ENCODE peak calls at places on chromosome 14, in seven cellular contexts. I is mesenchymal stem cell, E is H9, Q is neuronal stem cell, V is mesendoderm, P is H1, D is trophoblast cell. T is an unnamed sample.

GRCh38 chr14:24816929-24817637 is 183.1 kb upstream of the GZMB start:
- DNase-seq in I (no peak), E (no peak), Q (no peak), V (no peak), P (no peak), D (no peak), T (no peak)

GRCh38 chr14:24219521-24219920 is 3.7 kb upstream of the MDP1 start:
- DNase-seq in I (no peak), E (no peak), Q (no peak), V (no peak), P (no peak), D (no peak), T (no peak)

GRCh38 chr14:103259801-103260628 is 74.0 kb upstream of the EIF5 start:
- DNase-seq in I (no peak), E (no peak), Q (no peak), V (no peak), P (no peak), D (peak), T (no peak)

GRCh38 chr14:53391631-53392030 is 238.5 kb upstream of the DDHD1 start:
- DNase-seq in I (peak), E (no peak), Q (no peak), V (no peak), P (no peak), D (no peak), T (peak)

GRCh38 chr14:32189806-32190205 is 12.0 kb upstream of the RNU6-7 start:
- DNase-seq in I (no peak), E (no peak), Q (no peak), V (no peak), P (no peak), D (no peak), T (no peak)

GRCh38 chr14:98136019-98136418 is 1136.0 kb downstream of the BCL11B start:
- DNase-seq in I (no peak), E (no peak), Q (no peak), V (no peak), P (no peak), D (no peak), T (no peak)

GRCh38 chr14:91774138-91775096 is 42.5 kb upstream of the CATSPERB start:
- DNase-seq in I (no peak), E (no peak), Q (no peak), V (no peak), P (no peak), D (no peak), T (no peak)

GRCh38 chr14:103949386-103949785 is 7.1 kb upstream of the RD3L start:
- DNase-seq in I (no peak), E (no peak), Q (no peak), V (no peak), P (no peak), D (no peak), T (no peak)

GRCh38 chr14:87995500-87996275 is 2.7 kb upstream of the GALC start:
- DNase-seq in I (peak), E (no peak), Q (no peak), V (peak), P (no peak), D (no peak), T (no peak)

GRCh38 chr14:99134333-99135046 is 137.5 kb downstream of the BCL11B start:
- DNase-seq in I (no peak), E (no peak), Q (no peak), V (no peak), P (no peak), D (no peak), T (no peak)

GRCh38 chr14:73774244-73774575 is 60.0 kb upstream of the PNMA1 start:
- DNase-seq in I (no peak), E (no peak), Q (no peak), V (no peak), P (no peak), D (no peak), T (no peak)

GRCh38 chr14:85468815-85469214 is 61.1 kb upstream of the FLRT2 start:
- DNase-seq in I (no peak), E (no peak), Q (no peak), V (no peak), P (no peak), D (no peak), T (no peak)

GRCh38 chr14:79318371-79318770 is 892.9 kb downstream of the DIO2 start:
- DNase-seq in I (no peak), E (no peak), Q (no peak), V (no peak), P (no peak), D (no peak), T (peak)

GRCh38 chr14:44995770-44996294 is 33.8 kb downstream of the TOGARAM1 start:
- DNase-seq in I (no peak), E (no peak), Q (no peak), V (no peak), P (no peak), D (no peak), T (peak)

GRCh38 chr14:52266179-52266578 is 1.3 kb upstream of the PTGDR start:
- DNase-seq in I (no peak), E (no peak), Q (no peak), V (no peak), P (no peak), D (no peak), T (peak)

GRCh38 chr14:77372304-77372841 is 4.5 kb downstream of the TMED8 start:
- DNase-seq in I (peak), E (no peak), Q (peak), V (no peak), P (no peak), D (no peak), T (peak)

GRCh38 chr14:23195552-23196101 is 12.2 kb upstream of the SLC7A8 start:
- DNase-seq in I (no peak), E (no peak), Q (no peak), V (no peak), P (no peak), D (no peak), T (no peak)

GRCh38 chr14:64758025-64758521 is 53.8 kb downstream of the PLEKHG3 start:
- DNase-seq in I (peak), E (no peak), Q (no peak), V (peak), P (no peak), D (peak), T (peak)

GRCh38 chr14:72305555-72305954 is 373.3 kb downstream of the RGS6 start:
- DNase-seq in I (no peak), E (no peak), Q (no peak), V (no peak), P (no peak), D (no peak), T (no peak)

GRCh38 chr14:75513911-75514672 is 8.2 kb upstream of the BATF start:
- DNase-seq in I (no peak), E (no peak), Q (no peak), V (no peak), P (no peak), D (no peak), T (no peak)

GRCh38 chr14:103132381-103133212 is 9.3 kb downstream of the TNFAIP2 start:
- DNase-seq in I (peak), E (no peak), Q (no peak), V (no peak), P (no peak), D (no peak), T (no peak)

GRCh38 chr14:70585221-70585620 is 15.2 kb downstream of the MED6 start:
- DNase-seq in I (no peak), E (no peak), Q (no peak), V (peak), P (no peak), D (no peak), T (peak)

GRCh38 chr14:101595887-101596721 is 34.8 kb downstream of the DIO3 start:
- DNase-seq in I (no peak), E (no peak), Q (no peak), V (peak), P (no peak), D (no peak), T (no peak)

GRCh38 chr14:72904218-72904617 is 10.3 kb upstream of the DPF3 start:
- DNase-seq in I (no peak), E (no peak), Q (no peak), V (no peak), P (no peak), D (no peak), T (no peak)

GRCh38 chr14:69261761-69262331 is 1.9 kb downstream of the GALNT16 start:
- DNase-seq in I (no peak), E (peak), Q (no peak), V (peak), P (no peak), D (no peak), T (peak)

GRCh38 chr14:21534576-21534975 is 8.4 kb upstream of the SALL2 start:
- DNase-seq in I (no peak), E (peak), Q (no peak), V (peak), P (no peak), D (no peak), T (no peak)

GRCh38 chr14:64040044-64040443 is 187.2 kb downstream of the SYNE2 start:
- DNase-seq in I (peak), E (no peak), Q (no peak), V (peak), P (no peak), D (no peak), T (peak)

GRCh38 chr14:69519253-69519661 is 34.7 kb downstream of the PLEKHD1 start:
- DNase-seq in I (no peak), E (no peak), Q (no peak), V (no peak), P (no peak), D (peak), T (no peak)

GRCh38 chr14:55128386-55129085 is 516 bp upstream of the LGALS3 start:
- DNase-seq in I (no peak), E (no peak), Q (no peak), V (no peak), P (no peak), D (no peak), T (no peak)

GRCh38 chr14:55125403-55125802 is 3.6 kb upstream of the LGALS3 start:
- DNase-seq in I (no peak), E (no peak), Q (no peak), V (no peak), P (no peak), D (no peak), T (no peak)

GRCh38 chr14:55126089-55126488 is 3.0 kb upstream of the LGALS3 start:
- DNase-seq in I (no peak), E (no peak), Q (no peak), V (no peak), P (no peak), D (no peak), T (no peak)

GRCh38 chr14:55127491-55127951 is 1.5 kb upstream of the LGALS3 start:
- DNase-seq in I (peak), E (no peak), Q (no peak), V (no peak), P (no peak), D (peak), T (peak)

DNA sequence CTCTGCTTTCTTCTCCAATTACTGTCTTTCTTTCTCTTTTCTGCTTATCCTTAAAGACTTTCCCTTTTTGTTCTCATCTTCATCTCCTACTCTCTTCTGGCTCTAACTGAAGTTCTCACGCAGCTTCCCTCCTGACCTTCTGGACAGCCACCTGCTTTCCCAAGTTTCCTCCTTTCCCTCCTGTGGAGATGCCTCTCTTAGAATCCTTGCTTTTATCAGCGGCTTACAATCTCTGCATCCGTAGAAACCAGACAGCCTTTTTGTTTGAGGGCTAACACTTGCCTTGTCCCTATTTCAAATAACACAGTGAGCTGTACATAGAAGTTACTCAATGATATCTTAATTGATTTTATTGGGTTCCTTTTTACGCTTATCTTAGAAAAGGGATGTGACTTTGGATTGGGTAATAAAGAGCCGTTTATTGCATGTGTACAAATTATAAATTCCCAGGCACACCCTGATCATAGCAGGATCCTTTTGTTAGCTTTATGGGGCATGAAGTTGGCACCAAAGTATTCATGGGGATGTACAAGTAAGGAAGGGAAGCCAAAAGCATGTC is 2.0 kb upstream of the LGALS3 start:
- DNase-seq in I (no peak), E (no peak), Q (no peak), V (no peak), P (no peak), D (no peak), T (no peak)
- H3K4ac ChIP-seq in I (no peak), E (no peak), Q (no peak), V (no peak), P (no peak), D (no peak), T (peak)

GRCh38 chr14:90544566-90544965 is 147.7 kb downstream of the CALM1 start:
- DNase-seq in I (no peak), E (no peak), Q (no peak), V (no peak), P (no peak), D (no peak), T (no peak)
- H3K4ac ChIP-seq in I (no peak), E (no peak), Q (no peak), V (no peak), P (no peak), D (no peak), T (no peak)

DNA sequence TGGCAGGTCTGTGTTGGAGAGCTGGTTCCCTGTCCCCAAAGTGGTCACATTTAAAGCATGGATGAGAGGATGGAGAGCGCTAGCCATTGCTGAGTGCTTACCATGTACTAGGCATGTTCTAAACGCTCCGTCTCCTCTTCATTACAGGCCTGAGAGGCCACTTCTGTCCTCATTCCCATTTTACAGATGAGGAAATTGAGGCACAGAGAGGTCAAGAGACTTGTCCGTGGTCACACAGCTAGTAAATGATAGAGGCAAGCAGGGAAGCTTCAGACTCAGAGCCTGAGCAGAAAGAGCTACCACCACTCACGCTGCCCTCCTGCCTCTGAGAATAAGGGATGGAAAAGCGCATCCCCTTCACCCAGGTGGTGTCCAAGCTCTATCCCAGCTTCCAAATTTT is 64.3 kb downstream of the SLC25A47 start:
- DNase-seq in I (no peak), E (no peak), Q (no peak), V (no peak), P (no peak), D (no peak), T (no peak)
- H3K4ac ChIP-seq in I (peak), E (no peak), Q (no peak), V (no peak), P (no peak), D (no peak), T (peak)

GRCh38 chr14:50669441-50669986 is 1.4 kb upstream of the SAV1 start:
- DNase-seq in I (no peak), E (no peak), Q (peak), V (peak), P (no peak), D (no peak), T (no peak)
- H3K4ac ChIP-seq in I (peak), E (no peak), Q (no peak), V (no peak), P (peak), D (no peak), T (peak)

GRCh38 chr14:67186789-67187188 is 2.5 kb upstream of the GARIN2 start:
- DNase-seq in I (peak), E (no peak), Q (no peak), V (no peak), P (no peak), D (peak), T (peak)

GRCh38 chr14:67186369-67186768 is 2.9 kb upstream of the GARIN2 start:
- DNase-seq in I (no peak), E (no peak), Q (no peak), V (peak), P (no peak), D (no peak), T (no peak)

GRCh38 chr14:67187826-67188225 is 1.4 kb upstream of the GARIN2 start:
- DNase-seq in I (peak), E (no peak), Q (no peak), V (no peak), P (no peak), D (no peak), T (peak)

GRCh38 chr14:67188326-67188725 is 914 bp upstream of the GARIN2 start:
- DNase-seq in I (no peak), E (no peak), Q (no peak), V (no peak), P (no peak), D (no peak), T (no peak)

DNA sequence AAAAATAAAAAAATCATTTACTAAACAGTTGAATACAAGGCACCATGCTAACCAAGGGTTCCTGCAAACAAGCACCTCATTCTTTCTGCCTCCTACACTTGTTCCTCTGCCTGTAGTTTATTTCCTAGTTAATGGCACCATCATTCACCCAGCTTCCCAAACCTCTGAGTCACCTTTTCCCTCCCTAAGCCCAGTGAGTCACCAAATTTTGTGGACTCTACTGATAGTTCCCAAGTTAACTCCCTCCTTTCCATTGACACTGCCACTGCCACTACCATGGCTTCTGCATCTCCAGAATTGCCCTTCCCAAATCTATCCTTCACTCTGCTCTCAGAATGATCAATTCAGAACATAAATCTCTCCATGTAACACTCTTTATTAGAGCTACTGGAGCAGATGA is 2.0 kb upstream of the GARIN2 start:
- DNase-seq in I (peak), E (no peak), Q (no peak), V (peak), P (no peak), D (peak), T (peak)
- H3K4ac ChIP-seq in I (no peak), E (no peak), Q (no peak), V (no peak), P (no peak), D (no peak), T (peak)

GRCh38 chr14:61769893-61770292 is 7.7 kb downstream of the SNAPC1 start:
- DNase-seq in I (no peak), E (no peak), Q (no peak), V (no peak), P (no peak), D (no peak), T (no peak)

GRCh38 chr14:61765225-61765943 is 3.2 kb downstream of the SNAPC1 start:
- DNase-seq in I (no peak), E (no peak), Q (no peak), V (peak), P (no peak), D (no peak), T (no peak)

GRCh38 chr14:61766136-61766535 is 3.9 kb downstream of the SNAPC1 start:
- DNase-seq in I (no peak), E (no peak), Q (no peak), V (no peak), P (no peak), D (no peak), T (no peak)

GRCh38 chr14:61764342-61765122 is 2.3 kb downstream of the SNAPC1 start:
- DNase-seq in I (no peak), E (no peak), Q (no peak), V (peak), P (no peak), D (no peak), T (no peak)

DNA sequence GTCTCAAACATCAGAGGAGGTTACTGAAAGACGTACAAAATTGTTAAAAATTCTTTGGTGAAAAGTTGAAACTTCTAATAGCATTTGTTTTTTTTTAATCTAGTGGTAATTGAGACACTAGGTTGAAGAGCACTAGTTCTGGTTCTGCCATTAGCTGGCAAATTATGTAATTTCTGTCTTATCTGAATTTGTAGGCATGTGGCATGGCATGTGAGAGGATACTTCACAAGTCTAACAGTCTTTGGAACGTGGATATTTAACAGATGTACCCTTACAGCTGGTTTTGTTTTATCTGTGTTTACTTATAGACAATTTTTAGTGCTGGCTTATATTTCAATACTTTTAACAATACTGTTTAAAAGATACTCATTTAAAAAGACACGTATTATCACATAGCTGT is 6.0 kb downstream of the SNAPC1 start:
- DNase-seq in I (no peak), E (no peak), Q (no peak), V (no peak), P (no peak), D (no peak), T (no peak)
- H3K4ac ChIP-seq in I (no peak), E (no peak), Q (no peak), V (no peak), P (no peak), D (no peak), T (no peak)

DNA sequence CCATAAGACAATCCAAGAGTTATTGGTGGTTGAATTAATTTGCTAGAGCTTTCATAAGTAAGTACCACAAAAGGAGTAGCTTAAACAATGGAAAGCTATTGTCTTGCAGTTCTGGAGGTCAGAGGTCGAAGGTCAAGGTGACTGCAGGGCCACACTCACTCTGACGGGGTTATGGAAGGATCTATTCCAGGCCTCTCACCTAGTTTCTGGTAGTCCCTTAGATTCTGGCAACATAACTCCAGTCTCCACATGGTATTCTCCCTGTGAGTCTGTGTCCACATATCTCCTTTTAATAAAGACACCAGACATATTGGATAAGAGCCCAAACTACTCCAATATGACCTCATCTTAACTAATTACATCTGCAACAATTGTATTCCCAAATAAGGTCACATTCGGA is 273.4 kb downstream of the FOXN3 start:
- DNase-seq in I (no peak), E (no peak), Q (no peak), V (no peak), P (no peak), D (no peak), T (no peak)
- H3K4ac ChIP-seq in I (no peak), E (no peak), Q (no peak), V (no peak), P (no peak), D (no peak), T (no peak)